ENCODE peak calls at places on chromosomes 2 and 18, in seven cellular contexts. U is mesendoderm, D is A549, I is OCI-LY7, T is BJ, L is K562, O is fibroblast of pulmonary artery. W is an unnamed sample.

GRCh38 chr2:141878016-141878415 is 252.8 kb downstream of the LRP1B start:
- DNase-seq in U (no peak), D (no peak), I (no peak), T (no peak), L (no peak), O (no peak), W (no peak)

GRCh38 chr2:153235516-153235915 is 243.0 kb downstream of the RPRM start:
- DNase-seq in U (no peak), D (no peak), I (no peak), T (no peak), L (no peak), O (no peak), W (no peak)

GRCh38 chr2:158189526-158189925 is 87.8 kb downstream of the UPP2 start:
- DNase-seq in U (no peak), D (no peak), I (no peak), T (no peak), L (no peak), O (no peak), W (no peak)

GRCh38 chr2:197108758-197109157 is 182.3 kb upstream of the PGAP1 start:
- DNase-seq in U (no peak), D (no peak), I (no peak), T (no peak), L (no peak), O (peak; percentile 91), W (no peak)

GRCh38 chr2:95023222-95023597 is 2.3 kb upstream of the MAL start:
- DNase-seq in U (no peak), D (no peak), I (peak; percentile 30), T (no peak), L (no peak), O (no peak), W (no peak)

GRCh38 chr2:11397046-11397445 is 52.6 kb upstream of the ROCK2 start:
- DNase-seq in U (no peak), D (no peak), I (no peak), T (no peak), L (no peak), O (no peak), W (no peak)

GRCh38 chr18:3175195-3175758 is 44.5 kb downstream of the MYOM1 start:
- DNase-seq in U (no peak), D (no peak), I (no peak), T (no peak), L (no peak), O (no peak), W (no peak)

GRCh38 chr2:16105664-16106281 is 165.4 kb downstream of the MYCN start:
- DNase-seq in U (peak; percentile 96), D (no peak), I (no peak), T (no peak), L (no peak), O (no peak), W (no peak)

GRCh38 chr2:148549001-148549400 is 95.5 kb upstream of the EPC2 start:
- DNase-seq in U (no peak), D (no peak), I (no peak), T (no peak), L (no peak), O (no peak), W (no peak)

GRCh38 chr2:66919286-66919685 is 477.8 kb upstream of the ETAA1 start:
- DNase-seq in U (peak; percentile 7), D (no peak), I (no peak), T (no peak), L (no peak), O (no peak), W (no peak)

GRCh38 chr2:25421746-25422431 is 80.2 kb upstream of the DNMT3A start:
- DNase-seq in U (no peak), D (no peak), I (no peak), T (no peak), L (no peak), O (no peak), W (no peak)

GRCh38 chr2:176814274-176814673 is 398.3 kb upstream of the HNRNPA3 start:
- DNase-seq in U (no peak), D (no peak), I (no peak), T (no peak), L (no peak), O (no peak), W (no peak)

GRCh38 chr18:3458952-3459853 is 9.2 kb downstream of the TGIF1 start:
- DNase-seq in U (no peak), D (no peak), I (no peak), T (no peak), L (no peak), O (peak; percentile 74), W (no peak)

GRCh38 chr2:5497874-5498273 is 194.3 kb upstream of the SOX11 start:
- DNase-seq in U (peak; percentile 77), D (no peak), I (no peak), T (no peak), L (no peak), O (no peak), W (no peak)

GRCh38 chr2:31267437-31268120 is 33.6 kb downstream of the EHD3 start:
- DNase-seq in U (no peak), D (no peak), I (no peak), T (no peak), L (no peak), O (no peak), W (no peak)

GRCh38 chr2:75526842-75527241 is 33.9 kb downstream of the EVA1A start:
- DNase-seq in U (no peak), D (no peak), I (no peak), T (no peak), L (no peak), O (no peak), W (no peak)

GRCh38 chr2:63613391-63613901 is 24.7 kb downstream of the MDH1 start:
- DNase-seq in U (peak; percentile 93), D (no peak), I (no peak), T (peak; percentile 8), L (no peak), O (peak; percentile 58), W (no peak)

GRCh38 chr2:63614448-63614968 is 25.7 kb downstream of the MDH1 start:
- DNase-seq in U (peak; percentile 99), D (no peak), I (no peak), T (peak; percentile 75), L (no peak), O (peak; percentile 56), W (peak; percentile 71)

GRCh38 chr2:63617360-63617759 is 28.6 kb downstream of the MDH1 start:
- DNase-seq in U (no peak), D (no peak), I (no peak), T (no peak), L (no peak), O (no peak), W (no peak)

GRCh38 chr2:63619328-63619727 is 30.6 kb downstream of the MDH1 start:
- DNase-seq in U (no peak), D (no peak), I (no peak), T (no peak), L (no peak), O (no peak), W (no peak)

DNA sequence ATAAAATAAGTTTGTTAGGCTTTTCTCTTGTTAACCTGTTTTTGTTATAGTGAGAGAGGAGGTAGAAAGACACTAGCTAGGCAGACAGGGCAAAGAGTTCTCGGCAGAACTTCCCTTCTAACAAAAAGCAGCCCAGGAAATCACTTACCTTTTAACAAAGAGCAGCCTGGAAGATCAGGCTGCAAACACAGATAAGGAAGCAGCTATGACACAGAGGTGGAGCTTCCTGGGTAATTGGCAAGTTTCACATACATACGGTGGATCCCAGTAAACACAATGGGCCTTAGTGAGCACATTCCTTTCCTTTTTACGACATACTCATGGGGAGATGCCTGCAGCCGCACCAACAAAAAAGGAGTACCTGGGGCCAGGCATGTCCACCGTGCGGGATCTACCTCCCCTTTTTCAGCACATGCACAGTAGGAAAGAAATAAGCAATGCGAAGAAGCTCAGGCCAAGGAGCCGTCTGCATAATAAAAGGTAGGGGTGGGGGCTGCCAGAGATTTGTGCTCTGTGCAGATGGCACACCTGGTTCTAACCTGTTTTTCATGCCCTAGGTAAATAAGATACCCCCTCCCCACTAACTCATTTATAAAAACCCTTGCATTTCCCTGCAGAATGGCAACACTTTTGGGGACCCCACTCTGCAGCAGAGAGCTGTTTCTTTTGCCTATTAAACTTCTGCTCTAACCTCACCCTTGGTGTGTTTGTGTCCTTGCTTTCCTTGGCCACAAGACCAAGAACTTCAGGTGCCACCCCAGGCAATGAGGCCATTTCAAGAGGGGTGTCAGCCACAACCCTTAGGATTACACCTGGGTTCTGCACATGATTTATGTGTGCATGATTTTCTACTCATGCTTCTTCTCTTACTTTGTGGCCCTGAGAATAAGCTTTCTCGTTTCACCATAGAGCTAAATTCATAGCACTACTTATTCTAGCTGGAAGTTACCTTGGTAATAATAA is 26.5 kb downstream of the MDH1 start:
- DNase-seq in U (peak; percentile 99), D (no peak), I (no peak), T (peak; percentile 13), L (peak; percentile 47), O (peak; percentile 73), W (no peak)
- H3K4me3 ChIP-seq in U (no peak overlapping the region), D (no peak overlapping the region), I (no peak overlapping the region), T (no peak overlapping the region), L (no peak overlapping the region), O (no peak overlapping the region), W (no peak overlapping the region)

GRCh38 chr2:64866797-64867196 is 122.4 kb upstream of the SLC1A4 start:
- DNase-seq in U (no peak), D (no peak), I (no peak), T (peak; percentile 79), L (no peak), O (peak; percentile 76), W (peak; percentile 69)

GRCh38 chr2:64863097-64863820 is 125.9 kb upstream of the SLC1A4 start:
- DNase-seq in U (no peak), D (no peak), I (peak; percentile 22), T (no peak), L (no peak), O (no peak), W (no peak)

GRCh38 chr2:64867253-64867996 is 121.8 kb upstream of the SLC1A4 start:
- DNase-seq in U (no peak), D (no peak), I (no peak), T (no peak), L (no peak), O (no peak), W (no peak)

GRCh38 chr2:64865073-64865830 is 123.9 kb upstream of the SLC1A4 start:
- DNase-seq in U (peak; percentile 68), D (peak; percentile 76), I (peak; percentile 76), T (no peak), L (peak; percentile 85), O (peak; percentile 74), W (no peak)

GRCh38 chr2:64865831-64866146 is 123.4 kb upstream of the SLC1A4 start:
- DNase-seq in U (no peak), D (no peak), I (no peak), T (no peak), L (no peak), O (no peak), W (no peak)
- H3K4me3 ChIP-seq in U (no peak overlapping the region), D (peak overlapping the region; percentile 62), I (no peak overlapping the region), T (no peak overlapping the region), L (no peak overlapping the region), O (peak overlapping the region; percentile 3), W (peak overlapping the region; percentile 50)

DNA sequence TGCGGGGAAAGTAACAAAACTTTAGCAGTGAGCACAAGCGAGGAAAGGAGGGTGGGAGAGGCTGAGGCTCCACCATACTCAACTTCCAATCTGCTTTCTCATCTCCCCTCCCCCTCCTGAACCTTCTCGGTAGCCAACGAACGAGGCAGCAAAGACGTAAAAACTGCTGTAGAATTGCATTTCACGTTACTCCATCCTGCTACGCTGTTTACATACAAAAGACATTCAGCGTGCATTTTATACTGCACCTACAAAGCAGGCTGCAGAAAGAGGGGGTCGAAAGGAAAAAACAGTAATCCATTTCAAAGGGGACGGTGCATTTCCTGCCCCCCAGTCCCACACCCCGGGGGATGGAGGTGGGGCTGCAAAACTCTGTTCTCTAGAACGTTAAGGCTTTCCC is 1.1 kb downstream of the EFEMP1 start:
- DNase-seq in U (peak; percentile 72), D (no peak), I (no peak), T (no peak), L (no peak), O (peak; percentile 77), W (no peak)
- H3K4me3 ChIP-seq in U (peak overlapping the region; percentile 36), D (peak overlapping the region; percentile 78), I (no peak overlapping the region), T (peak overlapping the region; percentile 96), L (no peak overlapping the region), O (peak overlapping the region; percentile 93), W (peak overlapping the region; percentile 67)

GRCh38 chr2:27773959-27774358 is 2.4 kb downstream of the MRPL33 start:
- DNase-seq in U (no peak), D (no peak), I (no peak), T (no peak), L (no peak), O (no peak), W (no peak)
- H3K4me3 ChIP-seq in U (no peak overlapping the region), D (peak overlapping the region; percentile 92), I (no peak overlapping the region), T (no peak overlapping the region), L (no peak overlapping the region), O (no peak overlapping the region), W (no peak overlapping the region)

W was measured in AG04449.